ENCODE peak calls at places on chromosomes 13 and 19, in four cellular contexts. U is HCT116, K is GM12878, T is GM23338. L is an unnamed sample.

GRCh38 chr13:27406178-27406939 is 18.1 kb upstream of the GTF3A start:
- DNase-seq in K (no peak), U (no peak), T (peak; percentile 27), L (peak; percentile 47)

GRCh38 chr19:14835011-14835410 is at the start of the genes OR7A5 and OR7C1:
- DNase-seq in K (no peak), T (peak; percentile 33), U (no peak), L (no peak)

GRCh38 chr19:19214892-19215291 is 3.1 kb downstream of the NCAN start:
- DNase-seq in U (no peak), K (no peak), T (peak; percentile 85), L (peak; percentile 50)

GRCh38 chr13:41645313-41645712 is 188.0 kb downstream of the RGCC start:
- DNase-seq in T (no peak), K (no peak), U (no peak), L (peak; percentile 97)

GRCh38 chr13:52845766-52846566 is 2.5 kb downstream of the PCDH8 start:
- DNase-seq in T (peak; percentile 82), U (no peak), K (no peak), L (peak; percentile 13)

GRCh38 chr13:47904239-47904638 is 96.8 kb downstream of the SUCLA2 start:
- DNase-seq in U (no peak), K (no peak), T (no peak), L (no peak)

GRCh38 chr19:45250832-45251451 is at the start of gene MARK4:
- DNase-seq in K (no peak), U (peak; percentile 16), T (peak; percentile 70), L (peak; percentile 44)

GRCh38 chr19:46602392-46603194 is 1.5 kb downstream of the CALM3 start:
- DNase-seq in K (no peak), T (peak; percentile 28), U (no peak), L (no peak)

GRCh38 chr13:77985866-77986636 is 67.4 kb upstream of the EDNRB start:
- DNase-seq in U (no peak), K (no peak), T (no peak), L (no peak)

GRCh38 chr19:43789029-43789428 is 8.3 kb upstream of the KCNN4 start:
- DNase-seq in T (peak; percentile 80), K (no peak), U (no peak), L (peak; percentile 46)

GRCh38 chr19:40466219-40467006 is at the start of gene SPTBN4:
- DNase-seq in T (no peak), U (no peak), K (peak; percentile 40), L (no peak)
- TF ChIP-seq EZH2 in T (no peak), U (no peak), K (no peak), L (peak; percentile 70)

DNA sequence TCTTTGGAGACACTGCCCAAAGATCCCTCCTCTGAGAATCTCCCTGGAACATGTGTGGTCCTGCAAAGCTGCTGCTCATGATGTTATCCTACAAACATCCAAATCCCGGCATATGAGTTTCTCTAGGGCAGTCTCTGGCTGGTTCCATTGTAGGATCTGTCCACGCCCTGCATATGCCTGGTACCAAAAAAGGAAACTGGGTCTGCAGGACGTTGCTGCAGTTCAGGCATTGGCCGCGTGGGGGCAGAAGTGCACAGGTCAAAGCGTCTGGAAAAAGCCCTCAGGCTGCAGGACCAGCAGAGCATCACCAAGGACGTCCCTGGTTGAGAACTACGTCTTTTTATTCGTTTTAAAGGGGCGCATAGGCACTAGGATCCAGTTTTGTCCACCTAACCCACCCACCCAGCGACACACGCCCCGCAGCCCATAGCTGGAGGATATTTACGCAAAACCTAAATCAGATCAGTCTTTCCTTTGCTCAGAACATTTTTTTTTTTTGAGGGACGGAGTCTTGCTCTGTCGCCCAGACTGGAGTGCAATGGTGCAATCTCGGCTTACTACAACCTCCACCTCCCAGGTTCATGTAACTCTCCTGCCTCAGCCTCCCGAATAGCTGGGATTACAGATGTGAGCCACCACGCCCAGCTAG is 12.9 kb upstream of the ZNF564 start:
- DNase-seq in K (peak; percentile 65), U (peak; percentile 74), T (peak; percentile 91), L (peak; percentile 85)
- TF ChIP-seq POLR2AphosphoS5 in K (no peak), U (no peak), T (no peak), L (no peak)

GRCh38 chr19:918152-918437 is 962 bp downstream of the KISS1R start:
- DNase-seq in T (no peak), K (no peak), U (no peak), L (no peak)
- TF ChIP-seq EZH2 in T (peak; percentile 19), K (no peak), U (no peak), L (peak; percentile 97)

DNA sequence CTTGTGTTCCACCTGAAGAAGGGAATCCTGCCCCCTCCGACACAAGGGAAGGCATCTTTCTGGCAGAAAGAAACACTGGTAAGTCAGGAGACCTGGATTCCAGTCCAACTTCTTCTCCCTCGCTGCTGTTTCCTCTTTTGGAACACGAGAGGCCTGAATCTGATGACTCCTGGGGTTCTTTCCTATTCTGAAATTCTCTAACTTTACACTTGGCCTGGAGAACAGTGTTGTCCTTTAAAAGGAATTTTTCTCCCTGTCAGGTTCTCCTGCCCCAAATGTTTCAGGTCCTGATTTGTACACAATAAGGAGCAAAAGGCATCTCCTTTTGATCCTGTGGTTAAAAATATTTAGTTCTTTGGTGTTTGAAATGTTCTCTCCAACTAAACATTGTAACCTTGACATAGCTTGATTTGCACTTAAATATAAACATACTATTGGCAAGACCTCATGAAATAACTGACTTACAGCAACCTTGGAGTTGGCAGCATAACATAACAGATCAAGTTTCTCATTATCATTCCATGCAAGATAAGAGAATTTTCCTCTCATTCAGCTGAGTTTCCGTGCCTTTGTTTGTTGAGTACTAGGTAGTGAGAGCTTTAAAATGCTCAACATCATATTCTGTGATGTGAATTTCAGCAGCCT is 244.8 kb downstream of the COG6 start:
- DNase-seq in K (no peak), T (no peak), U (no peak), L (peak; percentile 93)
- TF ChIP-seq POLR2AphosphoS5 in K (no peak), T (no peak), U (no peak), L (no peak)

DNA sequence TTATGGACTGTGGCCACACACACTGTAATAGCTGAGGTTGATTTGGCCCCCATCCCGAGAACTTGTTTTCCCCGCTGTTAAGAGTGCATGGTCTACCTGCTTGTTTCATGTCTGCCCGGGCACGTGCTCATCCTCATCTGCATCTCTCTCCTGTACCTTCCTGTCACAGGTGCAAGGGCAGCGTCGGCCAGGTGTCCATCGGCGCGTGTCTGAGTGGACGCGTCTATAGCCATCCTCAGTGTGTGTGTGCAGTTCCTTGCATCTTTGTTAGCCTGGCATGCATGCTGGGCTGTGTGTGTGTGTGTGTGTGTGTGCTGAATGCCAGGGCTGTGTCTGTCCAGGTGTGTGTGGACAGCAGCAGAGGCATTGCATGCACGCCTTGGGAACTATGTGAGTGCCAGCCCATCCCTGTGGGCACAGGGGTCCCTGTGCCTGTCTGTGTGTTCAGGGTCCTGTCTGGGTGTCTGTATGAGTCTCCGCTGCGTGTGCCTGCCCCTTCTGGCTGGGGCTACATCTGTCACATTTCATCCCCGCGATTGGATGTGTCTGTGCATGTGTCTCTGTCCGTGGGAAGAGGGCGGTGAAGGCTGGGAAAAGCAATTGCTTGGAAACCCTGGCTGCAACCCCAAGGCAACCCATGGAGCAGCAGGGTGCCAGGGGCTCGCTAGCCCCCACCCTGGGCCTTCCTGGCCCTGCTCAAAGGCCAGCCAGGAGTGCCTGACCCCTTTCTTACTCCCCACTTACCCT is 1.2 kb downstream of the MAG start:
- DNase-seq in U (no peak), K (no peak), T (no peak), L (no peak)
- TF ChIP-seq EZH2 in U (no peak), K (no peak), T (no peak), L (no peak)

GRCh38 chr19:3977242-3978143 is 6.6 kb upstream of the DAPK3 start:
- DNase-seq in U (no peak), K (no peak), T (peak; percentile 53), L (no peak)
- TF ChIP-seq POLR2AphosphoS5 in U (no peak), K (peak; percentile 13), T (no peak), L (no peak)

GRCh38 chr19:4776436-4777205 is 14.9 kb upstream of the FEM1A start:
- DNase-seq in U (no peak), K (no peak), T (peak; percentile 83), L (no peak)

GRCh38 chr19:4780860-4781259 is 10.7 kb upstream of the FEM1A start:
- DNase-seq in U (no peak), K (no peak), T (no peak), L (no peak)

GRCh38 chr19:4781851-4782250 is 9.7 kb upstream of the FEM1A start:
- DNase-seq in U (no peak), K (no peak), T (no peak), L (no peak)
- TF ChIP-seq EZH2 in U (no peak), K (no peak), T (no peak), L (no peak)

DNA sequence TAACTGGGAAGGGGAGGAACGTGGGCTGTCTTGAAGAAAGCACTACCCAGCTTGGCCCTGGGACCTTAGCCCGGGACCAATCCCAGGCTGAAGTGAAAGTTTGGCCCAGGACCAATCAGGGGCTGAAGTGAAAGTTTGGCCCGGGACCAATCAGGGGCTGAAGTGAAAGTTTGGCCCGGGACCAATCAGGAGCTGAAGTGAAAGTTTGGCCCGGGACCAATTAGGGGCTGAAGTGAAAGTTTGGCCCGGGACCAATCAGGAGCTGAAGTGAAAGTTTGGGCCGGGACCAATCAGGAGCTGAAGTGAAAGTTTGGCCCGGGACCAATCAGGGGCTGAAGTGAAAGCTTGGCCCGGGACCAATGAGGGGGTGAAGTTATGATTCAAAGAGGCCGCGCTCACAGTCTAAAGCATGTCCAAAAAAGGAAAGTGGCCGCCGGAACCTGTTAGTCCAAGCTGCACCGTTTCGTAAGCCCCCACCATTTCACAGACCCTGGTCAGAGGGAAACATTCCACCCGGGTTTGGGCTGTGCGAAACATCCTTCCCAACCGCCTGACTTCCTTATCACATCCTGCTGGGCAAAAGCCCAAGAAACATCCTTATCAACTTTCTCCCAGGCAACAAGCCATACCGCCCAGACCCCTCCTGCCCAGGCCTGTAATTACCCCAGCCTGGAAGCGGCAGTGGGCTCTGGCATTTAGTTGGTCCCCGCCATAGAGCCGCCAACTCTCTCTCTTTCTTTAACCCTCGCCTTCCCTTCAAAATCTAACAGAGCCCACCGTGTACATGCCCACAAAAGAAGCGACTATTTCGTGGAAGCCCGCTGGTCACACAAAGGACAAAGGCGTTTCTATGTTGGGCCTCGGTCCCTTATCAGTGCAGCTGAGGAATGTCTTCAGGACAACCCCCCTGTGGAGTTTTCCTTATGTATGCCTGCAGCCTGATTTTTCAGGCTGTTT is 1.1 kb downstream of the ZNF850 start:
- DNase-seq in K (peak; percentile 26), U (no peak), T (peak; percentile 96), L (peak; percentile 94)
- TF ChIP-seq POLR2AphosphoS5 in K (peak; percentile 48), U (no peak), T (peak; percentile 68), L (no peak)

GRCh38 chr19:42695811-42696503 is 44.3 kb downstream of the PSG3 start:
- DNase-seq in U (no peak), K (no peak), T (no peak), L (no peak)

GRCh38 chr19:42693760-42694350 is 46.4 kb downstream of the PSG3 start:
- DNase-seq in T (peak; percentile 86), K (no peak), U (peak; percentile 41), L (no peak)

GRCh38 chr19:42697884-42698283 is 42.4 kb downstream of the PSG3 start:
- DNase-seq in T (no peak), K (no peak), U (no peak), L (no peak)
- TF ChIP-seq EZH2 in T (no peak), K (no peak), U (no peak), L (no peak)